ENCODE peak calls at places on chromosome 2, in ten cellular contexts. O is WERI-Rb-1; W is CD8-positive, alpha-beta T cell; Z is lower lobe of right lung; T is astrocyte of the spinal cord; X is cardiac fibroblast; Y is IMR-90; S is prostate gland; D is right atrium auricular region; G is fibroblast of pulmonary artery. B is an unnamed sample.

GRCh38 chr2:62770629-62771028 is 65.1 kb downstream of the EHBP1 start:
- DNase-seq in D (no peak), S (no peak), T (no peak), G (no peak), O (no peak), Y (no peak), X (no peak), Z (no peak), W (no peak), B (no peak)

GRCh38 chr2:13001408-13001807 is 284.7 kb downstream of the TRIB2 start:
- DNase-seq in S (no peak), D (no peak), Y (no peak), Z (no peak), T (no peak), G (peak), W (no peak), O (no peak), X (no peak), B (no peak)

GRCh38 chr2:118554616-118555015 is 292.8 kb downstream of the EN1 start:
- DNase-seq in D (no peak), Z (no peak), G (peak), O (no peak), Y (no peak), S (no peak), T (no peak), W (no peak), X (peak), B (no peak)

GRCh38 chr2:19336781-19337180 is 21.6 kb downstream of the OSR1 start:
- DNase-seq in O (no peak), D (no peak), Y (no peak), S (no peak), X (no peak), W (no peak), G (no peak), Z (no peak), T (no peak), B (no peak)

GRCh38 chr2:150630587-150631235 is 143.2 kb upstream of the RND3 start:
- DNase-seq in Y (peak), W (no peak), X (peak), O (no peak), Z (no peak), S (no peak), T (peak), D (no peak), G (peak), B (peak)

GRCh38 chr2:46679761-46680160 is 200.4 kb downstream of the TMEM247 start:
- DNase-seq in D (no peak), Y (peak), T (peak), S (no peak), X (peak), Z (no peak), G (peak), W (no peak), O (no peak), B (no peak)

GRCh38 chr2:16717477-16717876 is 51.8 kb upstream of the CYRIA start:
- DNase-seq in S (no peak), X (no peak), D (no peak), W (no peak), T (no peak), G (no peak), Y (no peak), Z (peak), O (no peak), B (no peak)

GRCh38 chr2:100182494-100183355 is 40.3 kb upstream of the AFF3 start:
- DNase-seq in X (no peak), Y (peak), W (no peak), Z (no peak), S (no peak), G (no peak), T (peak), D (no peak), O (no peak), B (peak)

GRCh38 chr2:100875516-100876230 is 55.7 kb downstream of the NPAS2 start:
- DNase-seq in Z (no peak), Y (no peak), T (peak), W (no peak), O (no peak), G (no peak), X (no peak), S (peak), D (no peak), B (peak)

GRCh38 chr2:233711312-233712008 is 1.2 kb upstream of the UGT1A5 start:
- DNase-seq in G (peak), T (peak), D (peak), Y (peak), X (peak), W (peak), O (peak), S (peak), Z (peak), B (peak)

GRCh38 chr2:65503746-65504145 is 71.3 kb upstream of the SPRED2 start:
- DNase-seq in S (no peak), T (no peak), O (no peak), X (no peak), Y (no peak), Z (no peak), D (no peak), G (no peak), W (no peak), B (no peak)

GRCh38 chr2:3520591-3520990 is 1.3 kb upstream of the ADI1 start:
- DNase-seq in D (peak), G (no peak), X (no peak), S (no peak), Z (no peak), Y (no peak), W (no peak), T (no peak), O (peak), B (no peak)

GRCh38 chr2:168961450-168962229 is 60.5 kb downstream of the G6PC2 start:
- DNase-seq in X (peak), W (no peak), Y (peak), S (peak), Z (no peak), G (peak), D (no peak), T (peak), O (peak), B (peak)

GRCh38 chr2:106956879-106957278 is 70.9 kb upstream of the ST6GAL2 start:
- DNase-seq in Y (peak), X (peak), S (no peak), W (no peak), O (no peak), G (peak), Z (no peak), T (peak), D (no peak), B (peak)

GRCh38 chr2:66109419-66109818 is 325.5 kb upstream of the MEIS1 start:
- DNase-seq in W (no peak), D (no peak), Y (no peak), G (no peak), X (no peak), T (no peak), Z (no peak), S (no peak), O (no peak), B (no peak)

GRCh38 chr2:85886585-85886984 is 2.2 kb downstream of the ST3GAL5 start:
- DNase-seq in T (peak), Y (peak), X (peak), D (peak), W (no peak), O (peak), G (peak), Z (peak), S (peak), B (no peak)

GRCh38 chr2:38601463-38602135 is 1.1 kb downstream of the HNRNPLL start:
- DNase-seq in D (no peak), T (peak), G (peak), W (no peak), Y (peak), Z (no peak), O (no peak), S (no peak), X (peak), B (no peak)

GRCh38 chr2:241641631-241642030 is 4.1 kb downstream of the ATG4B start:
- DNase-seq in T (no peak), O (no peak), Z (no peak), W (no peak), Y (no peak), G (no peak), D (no peak), X (no peak), S (no peak), B (no peak)

GRCh38 chr2:236714061-236714460 is 144.4 kb downstream of the ACKR3 start:
- DNase-seq in Z (no peak), Y (no peak), O (no peak), X (no peak), G (no peak), W (no peak), T (no peak), S (no peak), D (no peak), B (no peak)

GRCh38 chr2:150478206-150478974 is 9.1 kb downstream of the RND3 start:
- DNase-seq in Z (no peak), G (no peak), X (peak), Y (peak), D (no peak), S (peak), T (peak), W (no peak), O (no peak), B (no peak)

GRCh38 chr2:202530038-202530437 is 104.7 kb upstream of the FAM117B start:
- DNase-seq in D (no peak), O (no peak), X (no peak), Y (no peak), G (peak), S (no peak), Z (no peak), W (no peak), T (peak), B (peak)

GRCh38 chr2:135820003-135820618 is 16.9 kb downstream of the LCT start:
- DNase-seq in T (peak), D (no peak), Y (peak), S (no peak), X (no peak), Z (no peak), O (no peak), W (no peak), G (no peak), B (peak)

GRCh38 chr2:24124003-24124585 is 825 bp downstream of the FAM228B start:
- DNase-seq in D (no peak), G (peak), Y (peak), Z (no peak), T (peak), O (no peak), X (peak), S (no peak), W (no peak), B (no peak)

GRCh38 chr2:24117902-24118301 is 5.2 kb downstream of the PFN4 start:
- DNase-seq in W (no peak), X (no peak), T (no peak), O (peak), Z (no peak), S (no peak), D (no peak), G (no peak), Y (no peak), B (no peak)

GRCh38 chr2:24123212-24124002 is at the start of the genes FAM228B and PFN4:
- DNase-seq in Z (peak), Y (peak), O (peak), S (peak), X (peak), D (peak), W (no peak), G (peak), T (peak), B (no peak)

GRCh38 chr2:24122356-24123211 is 550 bp downstream of the PFN4 start:
- DNase-seq in Y (peak), O (no peak), W (no peak), D (no peak), G (peak), S (no peak), T (peak), Z (no peak), X (peak), B (no peak)

DNA sequence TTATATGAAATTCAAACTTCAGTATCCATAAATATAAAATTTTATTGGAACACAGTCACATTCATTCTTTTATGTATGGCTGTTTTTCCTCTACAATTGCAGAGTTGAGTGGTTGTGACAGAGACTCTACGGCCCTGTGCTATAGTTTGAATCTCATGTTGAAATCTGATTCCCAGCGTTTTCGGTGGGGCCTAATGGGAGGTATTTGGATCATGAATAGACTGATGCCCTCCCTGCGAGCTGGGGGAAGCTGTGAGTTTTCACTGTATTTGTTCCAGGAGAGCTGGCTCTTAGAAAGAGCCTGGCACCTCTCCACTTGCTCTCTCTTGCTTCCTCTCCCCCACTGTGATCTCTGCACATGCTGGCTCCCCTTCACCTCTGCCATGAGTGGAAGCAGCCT is 1.7 kb downstream of the PFN4 start:
- DNase-seq in Z (no peak), Y (no peak), W (no peak), S (no peak), T (no peak), X (no peak), D (no peak), O (no peak), G (no peak), B (no peak)
- H3K4me3 ChIP-seq in Z (no peak), Y (no peak), W (no peak), S (no peak), T (no peak), X (no peak), D (no peak), O (no peak), G (no peak), B (no peak)

DNA sequence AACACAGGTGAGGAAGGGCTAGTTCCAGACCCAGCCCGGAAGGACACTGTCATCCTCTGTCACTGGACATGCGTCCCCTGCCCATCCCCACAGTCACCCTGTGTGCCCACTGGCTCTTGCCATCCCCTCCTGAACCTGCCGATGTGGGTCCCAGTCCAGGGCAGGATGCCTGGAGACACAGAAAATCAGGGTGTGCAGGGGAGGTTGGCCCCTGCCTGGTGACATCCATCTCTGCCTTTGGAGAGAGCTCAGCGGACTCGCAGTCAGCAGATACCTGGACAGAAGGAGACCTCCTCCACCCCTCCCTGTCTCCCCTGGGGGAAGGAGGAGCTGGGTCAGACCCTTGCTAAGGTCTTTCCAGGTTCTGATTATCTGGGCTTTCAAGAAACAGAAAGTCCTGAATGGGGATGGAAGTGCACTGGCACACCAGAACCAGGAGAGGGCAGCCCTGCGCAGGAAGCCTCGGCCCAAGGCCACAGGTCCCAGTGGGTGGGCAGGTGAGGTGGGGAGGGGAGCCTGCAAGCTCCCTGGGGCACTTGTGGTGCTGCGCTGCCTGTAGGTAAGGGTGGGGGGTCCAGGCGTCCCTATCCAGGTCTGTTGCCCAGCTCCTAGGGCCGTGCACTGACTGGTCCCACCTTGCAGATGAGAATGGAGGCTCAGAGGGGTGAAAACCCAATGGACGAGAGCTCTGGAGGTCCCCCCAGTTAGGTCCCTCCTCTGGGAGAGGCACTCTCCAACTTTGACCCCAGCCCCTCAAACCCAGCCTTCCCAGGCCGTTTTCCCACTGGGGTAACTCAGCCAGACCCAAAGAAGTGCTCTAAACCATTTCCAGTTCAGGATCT is 9.7 kb upstream of the OTOS start:
- DNase-seq in O (peak), S (no peak), W (no peak), G (peak), Z (peak), T (peak), Y (peak), D (no peak), X (peak), B (no peak)
- TF ChIP-seq CTCF in O (peak), S (peak), W (peak), G (peak), Z (peak), T (peak), Y (peak), D (peak), X (peak), B (peak)

DNA sequence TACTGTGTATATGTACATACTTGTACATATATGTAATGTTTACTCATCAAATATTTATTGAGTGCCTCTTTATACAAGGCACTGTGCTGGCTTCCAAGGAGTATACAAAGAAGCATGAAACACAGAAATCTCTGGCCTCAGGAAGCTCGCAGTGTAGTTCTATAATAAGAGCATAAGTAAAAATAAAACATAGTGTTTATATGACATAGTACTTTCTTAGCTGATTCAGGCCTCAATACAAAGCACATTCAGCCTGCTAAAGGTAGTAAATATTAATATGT is 13.9 kb downstream of the STAMBP start:
- DNase-seq in O (no peak), D (no peak), W (no peak), T (no peak), X (no peak), S (no peak), G (no peak), Z (no peak), Y (peak), B (no peak)
- H3K4me3 ChIP-seq in O (no peak), D (no peak), W (no peak), T (no peak), X (no peak), S (no peak), G (no peak), Z (no peak), Y (no peak), B (no peak)

GRCh38 chr2:132651115-132652099 is 18.6 kb downstream of the LYPD1 start:
- DNase-seq in O (peak), D (no peak), Z (no peak), Y (peak), X (peak), S (no peak), W (no peak), G (peak), T (peak), B (no peak)
- TF ChIP-seq CTCF in O (peak), D (peak), Z (peak), Y (peak), X (peak), S (no peak), W (no peak), G (peak), T (peak), B (peak)

DNA sequence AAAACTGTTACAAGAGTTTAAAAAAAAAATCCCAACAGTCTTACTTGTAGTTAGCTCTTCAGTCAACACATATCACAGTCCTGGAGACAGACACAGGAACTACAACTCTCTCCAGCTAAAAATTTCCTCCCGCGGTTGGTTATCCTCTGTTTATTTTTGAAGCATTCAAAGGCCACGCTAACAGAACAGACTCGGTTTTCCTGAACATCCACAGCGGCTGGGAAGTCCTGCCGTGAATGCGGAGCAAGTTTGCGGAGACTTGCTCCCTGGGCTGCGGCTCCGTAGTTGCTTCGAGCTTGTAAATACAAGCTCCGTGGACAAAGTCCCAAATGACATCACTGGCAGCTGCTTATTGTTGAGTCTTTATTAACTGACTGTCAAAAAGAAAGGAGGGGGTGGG is at the start of gene NCKAP5:
- DNase-seq in T (peak), D (peak), X (peak), W (no peak), O (no peak), Y (peak), Z (no peak), S (peak), G (peak), B (peak)
- H3K4me3 ChIP-seq in T (peak), D (peak), X (no peak), W (no peak), O (no peak), Y (peak), Z (peak), S (peak), G (peak), B (peak)

DNA sequence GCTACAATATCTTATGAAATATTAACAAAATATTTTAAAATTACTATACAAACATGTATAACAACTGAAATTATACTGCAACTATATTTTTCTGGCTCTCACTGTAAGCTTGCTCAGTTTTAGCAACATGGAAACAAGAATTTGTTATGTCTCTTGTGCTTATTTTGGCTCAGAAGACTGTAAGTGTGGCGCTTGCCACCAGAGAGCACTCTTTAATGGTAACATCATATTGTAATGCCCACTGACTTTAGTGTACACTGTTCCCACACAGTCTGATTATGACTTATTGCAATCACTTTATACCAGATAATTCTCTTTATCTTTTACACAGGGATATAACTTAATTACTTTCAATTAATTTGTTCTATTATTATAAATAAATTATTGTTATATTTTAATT is 1500.6 kb upstream of the TMEFF2 start:
- DNase-seq in G (peak), T (peak), W (no peak), D (no peak), X (peak), O (peak), Z (no peak), Y (no peak), S (no peak), B (peak)
- TF ChIP-seq CTCF in G (peak), T (peak), W (no peak), D (no peak), X (peak), O (peak), Z (no peak), Y (no peak), S (no peak), B (peak)

GRCh38 chr2:238489431-238489830 is 62.7 kb downstream of the ASB1 start:
- DNase-seq in S (no peak), Z (no peak), Y (no peak), D (no peak), O (no peak), W (no peak), T (no peak), G (no peak), X (no peak), B (no peak)

GRCh38 chr2:238486123-238486848 is 59.6 kb downstream of the ASB1 start:
- DNase-seq in Z (no peak), X (no peak), W (no peak), D (no peak), Y (no peak), T (no peak), S (no peak), G (no peak), O (no peak), B (no peak)

GRCh38 chr2:238487134-238487533 is 60.4 kb downstream of the ASB1 start:
- DNase-seq in O (no peak), X (no peak), W (no peak), D (no peak), T (no peak), G (no peak), S (no peak), Z (no peak), Y (no peak), B (no peak)

GRCh38 chr2:238488347-238488826 is 61.7 kb downstream of the ASB1 start:
- DNase-seq in W (no peak), O (no peak), X (no peak), T (no peak), D (no peak), S (no peak), G (no peak), Z (no peak), Y (no peak), B (no peak)

GRCh38 chr2:238487652-238488346 is 61.1 kb downstream of the ASB1 start:
- DNase-seq in S (no peak), T (no peak), W (no peak), D (no peak), G (no peak), X (no peak), Z (no peak), O (no peak), Y (no peak), B (no peak)
- H3K4me3 ChIP-seq in S (no peak), T (no peak), W (no peak), D (no peak), G (no peak), X (no peak), Z (no peak), O (no peak), Y (no peak), B (no peak)

GRCh38 chr2:953975-954686 is 3.5 kb downstream of the SNTG2 start:
- DNase-seq in O (no peak), T (peak), D (no peak), G (peak), W (no peak), Z (no peak), X (peak), Y (peak), S (no peak), B (no peak)
- TF ChIP-seq CTCF in O (peak), T (peak), D (no peak), G (peak), W (no peak), Z (peak), X (peak), Y (peak), S (no peak), B (peak)

B was measured in astrocyte of the cerebellum.